ENCODE peak calls at places on chromosomes 1 and 21, in nine cellular contexts. J is fibroblast of lung, T is tibial artery, P is Panc1, G is aorta, O is heart left ventricle, B is uterus, Q is thyroid gland, N is ascending aorta. S is an unnamed sample. For H3K36me3, the result is how much of the 10 kb centered on the place peaks cover.

GRCh38 chr1:21247892-21248715 is 42.2 kb downstream of the ECE1 start:
- DNase-seq in Q (no peak), P (no peak), J (no peak), T (no peak), B (no peak), O (no peak), G (no peak), N (no peak), S (no peak)

GRCh38 chr1:68232354-68233148 is at the start of gene WLS:
- DNase-seq in J (peak), O (peak), P (no peak), N (peak), B (peak), G (peak), Q (peak), T (peak), S (peak)

GRCh38 chr1:13664451-13664850 is 35.5 kb upstream of the PRDM2 start:
- DNase-seq in T (no peak), Q (no peak), P (no peak), B (no peak), J (no peak), G (no peak), O (no peak), N (no peak), S (no peak)

GRCh38 chr1:184664042-184664659 is 90.5 kb downstream of the EDEM3 start:
- DNase-seq in P (no peak), T (peak), N (no peak), J (peak), Q (peak), G (peak), B (peak), O (peak), S (peak)

GRCh38 chr1:147794570-147794969 is 34.2 kb upstream of the GJA5 start:
- DNase-seq in N (no peak), B (no peak), Q (no peak), G (no peak), J (no peak), P (no peak), O (peak), T (no peak), S (no peak)

GRCh38 chr1:220810963-220811362 is 24.2 kb downstream of the MTARC1 start:
- DNase-seq in G (no peak), Q (no peak), J (no peak), N (no peak), B (no peak), P (no peak), O (no peak), T (no peak), S (no peak)

GRCh38 chr1:61318319-61319125 is 236.2 kb downstream of the NFIA start:
- DNase-seq in B (peak), N (no peak), G (no peak), J (peak), O (no peak), P (no peak), Q (peak), T (no peak), S (peak)

GRCh38 chr1:33256335-33256700 is at the start of gene ZNF362:
- DNase-seq in B (peak), J (peak), N (no peak), O (peak), P (no peak), Q (peak), G (peak), T (no peak), S (peak)

GRCh38 chr1:41695118-41695517 is 210.6 kb upstream of the EDN2 start:
- DNase-seq in Q (peak), N (no peak), J (no peak), P (no peak), G (no peak), O (peak), T (no peak), B (no peak), S (no peak)

GRCh38 chr1:89780721-89781120 is 40.1 kb upstream of the LRRC8D start:
- DNase-seq in J (peak), P (peak), T (no peak), N (no peak), O (no peak), B (no peak), Q (no peak), G (no peak), S (peak)

GRCh38 chr1:28954126-28954525 is 39.8 kb downstream of the EPB41 start:
- DNase-seq in B (no peak), T (no peak), Q (no peak), G (no peak), P (no peak), O (no peak), J (no peak), N (no peak), S (no peak)

GRCh38 chr21:33230518-33231324 is 983 bp downstream of the IFNAR2 start:
- DNase-seq in P (no peak), G (peak), J (peak), T (peak), B (peak), Q (peak), O (peak), N (no peak), S (peak)

GRCh38 chr1:112515311-112516009 is 6.7 kb downstream of the WNT2B start:
- DNase-seq in Q (no peak), B (no peak), P (no peak), J (peak), N (no peak), O (no peak), T (no peak), G (no peak), S (peak)

GRCh38 chr1:1151306-1151705 is 22.4 kb upstream of the TTLL10 start:
- DNase-seq in N (no peak), Q (no peak), T (no peak), O (no peak), J (no peak), P (no peak), B (no peak), G (no peak), S (no peak)

GRCh38 chr1:240190881-240191385 is 99.2 kb downstream of the FMN2 start:
- DNase-seq in J (peak), P (no peak), N (no peak), B (peak), O (no peak), Q (peak), G (no peak), T (no peak), S (peak)

GRCh38 chr1:228555074-228555989 is 68.2 kb downstream of the RNF187 start:
- DNase-seq in Q (no peak), J (no peak), P (no peak), B (no peak), G (no peak), O (no peak), T (peak), N (no peak), S (no peak)

GRCh38 chr1:90579212-90579802 is 137.8 kb downstream of the BARHL2 start:
- DNase-seq in O (no peak), N (no peak), G (no peak), J (peak), Q (no peak), P (peak), B (no peak), T (no peak), S (peak)

GRCh38 chr1:25804964-25805862 is 5.2 kb downstream of the SELENON start:
- DNase-seq in O (no peak), Q (no peak), G (peak), B (no peak), T (no peak), P (no peak), N (no peak), J (no peak), S (no peak)

GRCh38 chr1:180278791-180279432 is 48.8 kb downstream of the LHX4 start:
- DNase-seq in O (no peak), N (no peak), T (no peak), J (no peak), B (no peak), Q (no peak), G (no peak), P (no peak), S (no peak)

GRCh38 chr1:230863449-230863848 is 4.9 kb downstream of the C1orf198 start:
- DNase-seq in O (no peak), T (peak), Q (peak), P (no peak), J (no peak), N (no peak), G (no peak), B (no peak), S (no peak)

GRCh38 chr1:227889047-227889862 is 58.5 kb downstream of the WNT9A start:
- DNase-seq in J (no peak), O (no peak), T (peak), B (no peak), Q (no peak), N (no peak), G (peak), P (no peak), S (no peak)

GRCh38 chr21:34129971-34130597 is 56.7 kb downstream of the MRPS6 start:
- DNase-seq in J (peak), B (no peak), Q (peak), O (no peak), G (no peak), P (no peak), T (no peak), N (no peak), S (no peak)

GRCh38 chr1:54666333-54666732 is 24.7 kb downstream of the MROH7 start:
- DNase-seq in N (no peak), G (no peak), T (no peak), P (no peak), O (no peak), J (no peak), B (no peak), Q (no peak), S (no peak)

GRCh38 chr1:63064135-63064534 is 258.2 kb upstream of the FOXD3 start:
- DNase-seq in T (no peak), N (no peak), B (no peak), G (no peak), P (no peak), J (no peak), O (no peak), Q (no peak), S (no peak)

GRCh38 chr1:36119451-36119850 is 5.6 kb downstream of the COL8A2 start:
- DNase-seq in G (no peak), T (no peak), O (no peak), Q (no peak), J (peak), B (no peak), P (no peak), N (no peak), S (no peak)

GRCh38 chr1:206725053-206725963 is 40.6 kb downstream of the MAPKAPK2 start:
- DNase-seq in Q (peak), G (no peak), B (no peak), O (peak), T (peak), N (no peak), J (peak), P (no peak), S (no peak)

GRCh38 chr1:242240061-242240460 is 241.2 kb upstream of the MAP1LC3C start:
- DNase-seq in O (no peak), N (no peak), B (no peak), P (no peak), G (no peak), J (no peak), Q (no peak), T (no peak), S (no peak)

GRCh38 chr1:223487514-223488259 is 94.5 kb downstream of the CCDC185 start:
- DNase-seq in Q (peak), J (no peak), T (no peak), G (no peak), B (no peak), P (no peak), O (no peak), N (no peak), S (no peak)

GRCh38 chr1:217078010-217078704 is 354.9 kb upstream of the ESRRG start:
- DNase-seq in Q (peak), N (no peak), B (no peak), J (peak), P (no peak), G (no peak), T (no peak), O (peak), S (no peak)

GRCh38 chr21:44058981-44059380 is 46.9 kb downstream of the TRAPPC10 start:
- DNase-seq in T (no peak), B (no peak), G (no peak), P (no peak), O (no peak), J (no peak), N (no peak), Q (no peak), S (no peak)

GRCh38 chr1:176517484-176517883 is 54.5 kb downstream of the PAPPA2 start:
- DNase-seq in J (peak), G (no peak), Q (no peak), T (no peak), P (peak), N (no peak), O (no peak), B (no peak), S (no peak)

GRCh38 chr1:162131405-162132321 is 62.2 kb downstream of the NOS1AP start:
- DNase-seq in B (no peak), G (no peak), N (no peak), T (no peak), P (no peak), Q (no peak), O (no peak), J (no peak), S (no peak)

GRCh38 chr1:97603776-97604175 is 317.1 kb downstream of the DPYD start:
- DNase-seq in T (no peak), J (peak), O (no peak), B (no peak), Q (no peak), G (no peak), P (no peak), N (no peak), S (no peak)

GRCh38 chr1:67589519-67590233 is 95.3 kb upstream of the GADD45A start:
- DNase-seq in J (no peak), B (no peak), N (no peak), P (no peak), O (no peak), G (no peak), Q (no peak), T (no peak), S (no peak)

GRCh38 chr1:213131851-213132655 is 81.0 kb downstream of the RPS6KC1 start:
- DNase-seq in T (no peak), N (no peak), Q (no peak), P (no peak), O (no peak), G (no peak), B (no peak), J (no peak), S (no peak)

GRCh38 chr21:37675202-37675801 is 241.0 kb downstream of the KCNJ6 start:
- DNase-seq in O (peak), J (peak), B (peak), N (no peak), G (peak), T (no peak), P (no peak), Q (peak), S (peak)

GRCh38 chr1:85581802-85582686 is 1.5 kb downstream of the CCN1 start:
- DNase-seq in G (peak), B (peak), T (peak), Q (peak), P (peak), N (no peak), J (peak), O (peak), S (peak)

GRCh38 chr1:24683713-24684162 is 40.6 kb downstream of the SRRM1 start:
- DNase-seq in B (peak), O (no peak), J (peak), N (no peak), P (no peak), Q (no peak), G (no peak), T (no peak), S (peak)

DNA sequence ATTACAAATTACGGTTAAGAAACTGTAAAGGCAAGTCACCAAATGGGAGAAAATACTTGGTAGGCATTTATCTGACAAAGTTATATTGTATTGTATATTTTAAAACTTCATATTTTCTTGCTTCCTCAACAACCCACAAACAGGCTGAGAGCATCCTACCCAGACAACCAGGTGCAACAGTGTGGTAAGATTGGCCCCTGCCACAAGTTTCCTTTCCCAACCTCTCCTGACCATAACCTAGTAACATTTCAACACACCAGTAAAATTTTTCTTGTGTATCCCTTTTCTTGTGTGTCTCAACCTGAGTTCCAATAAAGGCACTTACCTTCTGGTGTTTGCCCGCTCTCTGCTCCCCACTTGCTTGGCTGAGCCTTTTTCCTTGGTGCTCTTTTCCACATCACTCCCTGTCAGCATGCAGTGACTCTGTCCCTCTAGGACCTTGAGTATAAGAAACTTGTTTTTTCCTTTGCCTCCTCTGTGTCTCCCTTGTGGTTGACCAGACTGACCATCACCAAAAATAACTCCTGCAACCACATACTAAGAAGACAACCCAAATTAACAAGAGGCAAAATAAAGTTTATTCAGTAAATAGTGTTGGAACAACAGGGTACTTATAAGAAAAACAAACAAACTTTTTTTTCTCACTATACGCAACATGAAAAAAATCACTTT is 40.9 kb downstream of the FCRL3 start:
- DNase-seq in B (no peak), J (no peak), Q (no peak), G (no peak), P (no peak), N (no peak), O (no peak), T (no peak), S (no peak)
- H3K27ac ChIP-seq in B (no peak), J (no peak), Q (no peak), G (no peak), P (no peak), N (no peak), O (no peak), T (no peak), S (no peak)

DNA sequence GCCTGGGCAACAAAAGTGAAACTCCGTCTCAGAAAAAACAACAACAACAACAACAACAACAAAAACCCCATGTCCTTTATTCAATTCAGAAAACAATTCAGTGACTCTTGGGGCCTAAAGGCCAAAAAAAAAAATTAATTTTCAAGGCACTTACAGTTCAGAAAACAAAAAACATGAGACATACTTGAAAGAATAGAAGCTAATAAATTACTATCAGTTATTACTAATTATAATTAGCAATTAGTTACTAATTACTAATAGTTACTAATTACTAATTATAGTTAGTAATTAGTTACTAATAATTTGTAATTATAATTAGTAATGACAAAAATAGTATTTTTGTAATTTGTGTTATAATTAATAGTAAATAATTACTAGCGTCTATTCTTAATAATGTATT is 56.8 kb upstream of the MPC2 start:
- DNase-seq in O (no peak), P (no peak), T (no peak), Q (no peak), N (no peak), B (no peak), J (no peak), G (no peak), S (no peak)
- H3K36me3 ChIP-seq in O (under half), P (under half), T (under half), Q (under half), N (under half), B (under half), J (under half), G (under half), S (under half)

GRCh38 chr21:42413500-42413899 is 9.8 kb downstream of the UBASH3A start:
- DNase-seq in G (no peak), P (no peak), J (no peak), T (no peak), B (no peak), O (no peak), Q (no peak), N (no peak), S (no peak)
- H3K27ac ChIP-seq in G (no peak), P (no peak), J (no peak), T (no peak), B (no peak), O (no peak), Q (no peak), N (no peak), S (no peak)

DNA sequence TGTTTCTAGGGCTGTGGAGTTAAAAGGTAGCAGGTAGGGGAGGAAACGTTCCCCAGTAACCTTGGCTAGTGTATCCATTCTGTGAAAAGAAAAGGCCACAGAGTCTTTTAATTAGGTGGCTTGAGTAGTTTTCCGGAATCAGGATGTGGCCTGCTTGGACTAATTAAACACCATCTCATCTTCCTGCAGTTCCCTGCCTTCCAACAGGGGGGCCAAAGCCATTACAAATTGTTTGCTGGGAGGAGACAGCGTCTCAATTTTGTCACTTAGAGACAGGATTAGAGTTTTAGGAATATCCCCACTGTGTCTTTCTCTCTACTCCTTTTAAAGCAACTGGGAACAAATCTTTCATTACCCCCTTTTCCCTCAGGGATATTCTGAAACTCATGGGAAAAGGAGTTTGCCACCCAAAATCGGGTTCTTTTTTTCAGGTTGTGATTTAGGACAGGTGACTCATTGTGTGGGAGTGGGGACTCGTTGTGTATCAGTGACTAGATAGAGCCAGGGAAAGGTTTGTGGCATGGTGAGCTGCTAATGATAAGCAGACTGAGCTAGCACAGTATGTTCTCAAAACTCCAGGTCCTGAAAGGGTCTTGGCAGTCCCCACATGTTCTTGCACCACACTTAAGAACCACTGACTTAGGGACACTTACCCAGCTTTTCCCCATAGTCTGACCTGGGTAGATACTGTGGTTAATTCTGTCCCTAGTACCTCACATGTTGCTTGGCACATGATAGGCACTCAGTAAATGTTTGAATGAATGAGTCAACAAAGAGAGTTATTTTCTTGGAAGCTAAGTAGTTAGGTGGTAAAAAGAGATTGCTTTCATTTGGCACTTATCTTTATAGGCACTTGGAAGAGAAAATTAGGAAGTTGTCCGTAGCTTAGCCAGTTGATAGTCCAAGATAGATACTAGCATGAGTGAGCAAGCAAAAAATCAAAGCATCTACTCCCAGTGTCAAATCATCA is 22.5 kb downstream of the INTS3 start:
- DNase-seq in O (no peak), N (no peak), B (peak), J (no peak), T (peak), P (no peak), G (no peak), Q (no peak), S (no peak)
- H3K36me3 ChIP-seq in O (half or more), N (under half), B (under half), J (under half), T (half or more), P (under half), G (under half), Q (half or more), S (half or more)

DNA sequence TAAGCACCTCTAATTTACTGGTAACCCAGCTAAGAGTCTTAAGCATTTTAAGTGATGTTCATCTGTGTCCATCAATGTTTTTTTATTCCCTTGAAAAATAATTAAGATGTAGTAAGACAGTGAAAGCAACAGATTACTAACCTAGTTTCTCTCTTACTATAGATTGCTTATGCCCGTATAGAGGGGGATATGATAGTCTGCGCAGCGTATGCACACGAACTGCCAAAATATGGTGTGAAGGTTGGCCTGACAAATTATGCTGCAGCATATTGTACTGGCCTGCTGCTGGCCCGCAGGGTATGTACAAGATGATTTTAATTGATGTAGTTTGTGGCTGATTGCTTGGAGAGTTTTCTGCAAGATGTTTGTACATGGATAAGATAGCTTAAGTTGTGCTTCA is 2.8 kb downstream of the RPL5 start:
- DNase-seq in B (no peak), Q (no peak), J (no peak), O (no peak), N (no peak), P (no peak), T (no peak), G (no peak), S (no peak)
- H3K27ac ChIP-seq in B (no peak), Q (no peak), J (no peak), O (no peak), N (peak), P (no peak), T (peak), G (no peak), S (no peak)